ENCODE peak calls at places on chromosomes 3 and 15, in six cellular contexts. One of them, this sample, is unnamed.

GRCh38 chr3:17075907-17076306 is 191.2 kb downstream of the PLCL2 start:
- DNase-seq in HepG2: no peak
- DNase-seq in HEK293T: no peak
- DNase-seq in K562: no peak
- DNase-seq in GM12878: no peak
- DNase-seq in A549: no peak
- DNase-seq in this sample: no peak

GRCh38 chr15:55196458-55197361 is at the start of gene RSL24D1:
- DNase-seq in HEK293T: peak
- DNase-seq in HepG2: peak
- DNase-seq in K562: peak
- DNase-seq in A549: peak
- DNase-seq in GM12878: peak
- DNase-seq in this sample: peak

GRCh38 chr3:21159565-21159950 is 591.5 kb downstream of the ZNF385D start:
- DNase-seq in HepG2: no peak
- DNase-seq in K562: no peak
- DNase-seq in A549: no peak
- DNase-seq in HEK293T: no peak
- DNase-seq in GM12878: no peak
- DNase-seq in this sample: no peak

GRCh38 chr3:46143951-46144473 is 64.1 kb downstream of the CCR1 start:
- DNase-seq in HEK293T: no peak
- DNase-seq in GM12878: no peak
- DNase-seq in HepG2: no peak
- DNase-seq in A549: no peak
- DNase-seq in K562: no peak
- DNase-seq in this sample: no peak

GRCh38 chr3:14274999-14275961 is 96.7 kb downstream of the LSM3 start:
- DNase-seq in GM12878: no peak
- DNase-seq in HepG2: peak
- DNase-seq in A549: peak
- DNase-seq in HEK293T: peak
- DNase-seq in K562: peak
- DNase-seq in this sample: no peak

GRCh38 chr3:50395070-50395860 is 35.9 kb upstream of the TMEM115 start:
- DNase-seq in HepG2: no peak
- DNase-seq in HEK293T: no peak
- DNase-seq in A549: no peak
- DNase-seq in K562: no peak
- DNase-seq in GM12878: no peak
- DNase-seq in this sample: no peak

GRCh38 chr15:27563765-27564164 is 535.4 kb downstream of the OCA2 start:
- DNase-seq in K562: no peak
- DNase-seq in HEK293T: no peak
- DNase-seq in GM12878: no peak
- DNase-seq in A549: no peak
- DNase-seq in HepG2: no peak
- DNase-seq in this sample: no peak

GRCh38 chr3:125232394-125232793 is 19.8 kb upstream of the SLC12A8 start:
- DNase-seq in K562: no peak
- DNase-seq in HepG2: no peak
- DNase-seq in GM12878: no peak
- DNase-seq in A549: no peak
- DNase-seq in HEK293T: no peak
- DNase-seq in this sample: no peak

GRCh38 chr3:123993818-123994217 is 1.9 kb upstream of the ROPN1 start:
- DNase-seq in HEK293T: no peak
- DNase-seq in HepG2: no peak
- DNase-seq in K562: no peak
- DNase-seq in GM12878: no peak
- DNase-seq in A549: no peak
- DNase-seq in this sample: no peak

GRCh38 chr15:26983822-26984221 is 12.8 kb downstream of the GABRG3 start:
- DNase-seq in GM12878: no peak
- DNase-seq in A549: peak
- DNase-seq in HEK293T: no peak
- DNase-seq in K562: peak
- DNase-seq in HepG2: no peak
- DNase-seq in this sample: no peak

GRCh38 chr3:7504886-7505775 is 644.2 kb downstream of the GRM7 start:
- DNase-seq in HepG2: peak
- DNase-seq in GM12878: no peak
- DNase-seq in A549: peak
- DNase-seq in K562: no peak
- DNase-seq in HEK293T: no peak
- DNase-seq in this sample: no peak

GRCh38 chr3:188881954-188882641 is 289.7 kb upstream of the TPRG1 start:
- DNase-seq in K562: no peak
- DNase-seq in HepG2: peak
- DNase-seq in HEK293T: no peak
- DNase-seq in GM12878: no peak
- DNase-seq in A549: peak
- DNase-seq in this sample: peak

GRCh38 chr15:100520132-100520921 is 8.4 kb downstream of the CERS3 start:
- DNase-seq in K562: no peak
- DNase-seq in HEK293T: no peak
- DNase-seq in A549: no peak
- DNase-seq in GM12878: no peak
- DNase-seq in HepG2: no peak
- DNase-seq in this sample: no peak

GRCh38 chr3:113275876-113276580 is 64.7 kb downstream of the BOC start:
- DNase-seq in A549: no peak
- DNase-seq in K562: no peak
- DNase-seq in HEK293T: peak
- DNase-seq in HepG2: peak
- DNase-seq in GM12878: peak
- DNase-seq in this sample: peak

GRCh38 chr3:64351713-64352595 is 126.7 kb upstream of the PRICKLE2 start:
- DNase-seq in HEK293T: no peak
- DNase-seq in K562: no peak
- DNase-seq in HepG2: no peak
- DNase-seq in A549: peak
- DNase-seq in GM12878: no peak
- DNase-seq in this sample: peak

DNA sequence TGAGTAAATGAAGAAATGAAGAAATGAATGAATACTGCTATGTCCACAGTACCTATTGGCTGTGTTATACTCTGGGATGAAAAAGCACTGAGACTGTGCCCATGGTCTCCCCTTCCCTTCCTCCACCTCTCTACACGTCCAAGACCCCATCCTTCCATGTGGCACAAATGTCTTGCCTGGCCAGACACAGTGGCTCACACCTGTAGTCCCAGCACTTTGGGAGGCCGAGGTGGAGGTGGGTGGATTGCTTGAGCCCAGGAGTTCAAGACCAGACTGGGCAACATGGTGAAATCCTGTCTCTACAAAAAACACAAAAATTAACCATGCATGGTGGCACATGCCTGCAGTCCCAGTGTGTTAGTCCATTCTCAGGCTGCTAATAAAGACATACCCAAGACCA is 200.1 kb downstream of the FAM43A start:
- DNase-seq in HEK293T: no peak
- DNase-seq in HepG2: no peak
- DNase-seq in A549: no peak
- DNase-seq in GM12878: no peak
- DNase-seq in K562: no peak
- DNase-seq in this sample: no peak
- TF ChIP-seq BHLHE40 in HEK293T: no peak
- TF ChIP-seq BHLHE40 in HepG2: no peak
- TF ChIP-seq BHLHE40 in A549: no peak
- TF ChIP-seq BHLHE40 in GM12878: no peak
- TF ChIP-seq BHLHE40 in K562: no peak
- TF ChIP-seq BHLHE40 in this sample: no peak

DNA sequence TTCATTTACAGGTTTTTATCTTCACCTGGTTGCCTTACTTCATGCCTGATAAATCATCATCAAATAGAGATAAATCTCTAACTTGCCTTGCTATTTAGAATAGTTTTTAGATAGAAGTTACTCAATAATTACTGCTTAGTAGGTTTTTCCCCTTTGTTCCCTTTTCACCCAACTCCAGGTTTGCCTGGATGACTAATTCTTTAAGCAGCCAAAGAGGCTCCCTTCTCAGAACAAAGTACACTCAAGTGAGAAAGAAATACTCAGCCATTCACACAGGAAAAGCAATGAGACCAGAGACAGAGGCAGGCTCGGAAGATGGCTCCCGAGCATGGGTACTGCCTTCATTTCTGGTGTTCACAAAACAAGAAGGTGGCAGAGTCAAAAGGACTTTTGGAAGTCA is 268.2 kb upstream of the CRBN start:
- DNase-seq in HEK293T: no peak
- DNase-seq in K562: no peak
- DNase-seq in GM12878: no peak
- DNase-seq in HepG2: no peak
- DNase-seq in A549: no peak
- DNase-seq in this sample: no peak
- TF ChIP-seq BHLHE40 in HEK293T: no peak
- TF ChIP-seq BHLHE40 in K562: no peak
- TF ChIP-seq BHLHE40 in GM12878: no peak
- TF ChIP-seq BHLHE40 in HepG2: no peak
- TF ChIP-seq BHLHE40 in A549: no peak
- TF ChIP-seq BHLHE40 in this sample: no peak

GRCh38 chr15:59892995-59893394 is 111.1 kb upstream of the FOXB1 start:
- DNase-seq in HepG2: no peak
- DNase-seq in HEK293T: peak
- DNase-seq in GM12878: no peak
- DNase-seq in A549: no peak
- DNase-seq in K562: peak
- DNase-seq in this sample: peak

GRCh38 chr15:59894835-59895234 is 109.3 kb upstream of the FOXB1 start:
- DNase-seq in GM12878: no peak
- DNase-seq in HepG2: no peak
- DNase-seq in K562: no peak
- DNase-seq in A549: no peak
- DNase-seq in HEK293T: no peak
- DNase-seq in this sample: no peak

DNA sequence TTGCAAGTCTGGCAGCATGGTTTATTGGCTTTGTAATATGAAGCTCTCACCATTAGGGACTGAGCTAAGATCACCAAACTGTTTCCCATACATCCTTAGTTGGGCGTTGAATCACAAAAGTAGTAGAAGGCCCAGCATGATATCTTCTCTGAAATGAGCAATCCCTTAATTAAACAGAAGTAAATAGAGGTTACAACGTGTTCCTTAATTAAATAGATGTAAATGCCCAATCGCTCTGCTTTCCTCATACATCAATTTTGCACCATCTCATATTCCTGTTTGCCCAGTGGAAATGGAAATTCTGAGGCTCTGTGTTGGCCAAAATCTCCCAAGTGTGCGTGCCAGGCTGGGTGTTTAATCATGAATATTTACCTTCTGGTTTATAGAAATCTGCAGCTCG is 107.5 kb upstream of the FOXB1 start:
- DNase-seq in A549: no peak
- DNase-seq in HepG2: no peak
- DNase-seq in HEK293T: no peak
- DNase-seq in K562: no peak
- DNase-seq in GM12878: no peak
- DNase-seq in this sample: no peak
- TF ChIP-seq BHLHE40 in A549: no peak
- TF ChIP-seq BHLHE40 in HepG2: no peak
- TF ChIP-seq BHLHE40 in HEK293T: no peak
- TF ChIP-seq BHLHE40 in K562: no peak
- TF ChIP-seq BHLHE40 in GM12878: no peak
- TF ChIP-seq BHLHE40 in this sample: no peak

GRCh38 chr15:72285927-72286516 is 13.7 kb upstream of the PARP6 start:
- DNase-seq in HEK293T: peak
- DNase-seq in K562: peak
- DNase-seq in A549: peak
- DNase-seq in HepG2: peak
- DNase-seq in GM12878: no peak
- DNase-seq in this sample: peak
- TF ChIP-seq BHLHE40 in HEK293T: no peak
- TF ChIP-seq BHLHE40 in K562: no peak
- TF ChIP-seq BHLHE40 in A549: no peak
- TF ChIP-seq BHLHE40 in HepG2: no peak
- TF ChIP-seq BHLHE40 in GM12878: no peak
- TF ChIP-seq BHLHE40 in this sample: no peak

DNA sequence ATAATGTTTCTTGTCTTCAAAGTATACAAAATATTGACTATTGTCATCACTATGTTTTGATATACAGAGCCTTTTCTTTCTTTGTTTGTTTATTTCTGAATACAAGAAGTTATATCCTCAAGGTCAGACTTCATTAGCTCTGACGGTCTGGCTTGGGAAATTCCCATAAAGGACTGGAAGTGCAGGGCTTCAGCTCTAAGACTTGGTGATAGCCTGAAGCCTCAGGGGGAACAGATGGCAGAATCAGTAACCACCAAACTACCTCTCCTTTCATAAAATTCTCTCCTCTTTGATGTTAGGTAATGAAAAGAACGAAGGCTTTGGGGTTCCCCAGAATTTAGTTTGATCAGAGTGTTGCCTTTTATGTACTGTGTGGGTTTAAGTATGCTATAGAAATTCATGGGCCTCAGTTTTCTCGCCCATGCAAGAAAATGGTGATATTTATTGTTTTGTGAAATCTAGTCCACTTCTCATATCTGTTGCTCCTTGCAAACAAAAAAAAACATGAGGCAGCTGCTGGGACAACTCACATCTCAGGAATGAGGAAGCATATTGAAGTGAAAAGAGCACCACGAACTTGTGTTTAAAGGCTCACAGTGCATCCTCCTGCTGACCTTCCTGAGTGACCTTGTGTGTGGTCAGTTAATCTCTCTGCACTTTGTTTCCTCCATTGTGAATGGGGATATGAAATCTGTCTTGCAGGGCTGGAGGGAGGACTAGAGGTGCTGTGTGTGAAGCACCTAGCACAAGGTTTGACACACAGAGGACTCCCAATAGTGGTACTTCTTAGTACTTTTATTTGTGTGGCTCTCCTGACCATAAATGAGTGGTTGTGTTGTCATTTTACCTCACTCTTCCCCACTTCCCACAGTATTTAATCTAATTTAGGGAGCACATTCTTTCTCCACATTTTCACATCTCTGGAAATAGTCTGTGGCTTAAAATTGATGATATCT is 569.8 kb upstream of the IL12A start:
- DNase-seq in A549: peak
- DNase-seq in HepG2: no peak
- DNase-seq in K562: no peak
- DNase-seq in HEK293T: no peak
- DNase-seq in GM12878: no peak
- DNase-seq in this sample: peak
- TF ChIP-seq BHLHE40 in A549: no peak
- TF ChIP-seq BHLHE40 in HepG2: no peak
- TF ChIP-seq BHLHE40 in K562: no peak
- TF ChIP-seq BHLHE40 in HEK293T: no peak
- TF ChIP-seq BHLHE40 in GM12878: no peak
- TF ChIP-seq BHLHE40 in this sample: no peak

GRCh38 chr3:52829482-52829881 is 990 bp downstream of the ITIH4 start:
- DNase-seq in GM12878: no peak
- DNase-seq in HepG2: no peak
- DNase-seq in K562: no peak
- DNase-seq in A549: no peak
- DNase-seq in HEK293T: no peak
- DNase-seq in this sample: no peak
- TF ChIP-seq BHLHE40 in GM12878: no peak
- TF ChIP-seq BHLHE40 in HepG2: no peak
- TF ChIP-seq BHLHE40 in K562: no peak
- TF ChIP-seq BHLHE40 in A549: no peak
- TF ChIP-seq BHLHE40 in HEK293T: no peak
- TF ChIP-seq BHLHE40 in this sample: no peak

GRCh38 chr3:62615258-62615840 is 242.0 kb upstream of the FEZF2 start:
- DNase-seq in A549: no peak
- DNase-seq in K562: no peak
- DNase-seq in HEK293T: no peak
- DNase-seq in GM12878: no peak
- DNase-seq in HepG2: no peak
- DNase-seq in this sample: no peak
- TF ChIP-seq BHLHE40 in A549: no peak
- TF ChIP-seq BHLHE40 in K562: no peak
- TF ChIP-seq BHLHE40 in HEK293T: no peak
- TF ChIP-seq BHLHE40 in GM12878: no peak
- TF ChIP-seq BHLHE40 in HepG2: no peak
- TF ChIP-seq BHLHE40 in this sample: no peak

This sample was measured in IMR-90.